ENCODE peak calls at places on chromosomes 3 and 15, in four cellular contexts. K is GM12878, J is HepG2, B is K562. O is an unnamed sample.

GRCh38 chr3:22700876-22701275 is 502.3 kb upstream of the UBE2E2 start:
- DNase-seq in K (no peak), J (no peak), B (no peak), O (no peak)

GRCh38 chr3:193962986-193963683 is 172.8 kb upstream of the HES1 start:
- DNase-seq in B (no peak), J (no peak), K (no peak), O (no peak)

GRCh38 chr3:116037954-116038911 is 407.1 kb downstream of the LSAMP start:
- DNase-seq in B (no peak), J (no peak), K (peak), O (no peak)

GRCh38 chr3:99023590-99024192 is 122.2 kb upstream of the DCBLD2 start:
- DNase-seq in B (peak), J (peak), K (no peak), O (peak)

GRCh38 chr15:35929740-35930444 is 383.9 kb upstream of the DPH6 start:
- DNase-seq in J (no peak), B (no peak), K (peak), O (no peak)

GRCh38 chr15:69914960-69915359 is 182.8 kb downstream of the TLE3 start:
- DNase-seq in J (no peak), K (no peak), B (no peak), O (no peak)

GRCh38 chr3:112640333-112640863 is 545 bp downstream of the CCDC80 start:
- DNase-seq in K (no peak), B (no peak), J (no peak), O (no peak)

GRCh38 chr3:134790099-134790498 is 5.0 kb upstream of the EPHB1 start:
- DNase-seq in B (no peak), J (no peak), K (no peak), O (no peak)

GRCh38 chr3:77179762-77180161 is 139.9 kb downstream of the ROBO2 start:
- DNase-seq in K (no peak), B (peak), J (peak), O (no peak)

GRCh38 chr3:60890226-60890625 is 361.0 kb downstream of the FHIT start:
- DNase-seq in B (no peak), K (no peak), J (no peak), O (no peak)

GRCh38 chr3:161230621-161231195 is 9.6 kb downstream of the NMD3 start:
- DNase-seq in K (no peak), B (no peak), J (no peak), O (no peak)

GRCh38 chr3:128286691-128287090 is 133.4 kb downstream of the EEFSEC start:
- DNase-seq in B (no peak), K (no peak), J (no peak), O (no peak)

GRCh38 chr3:148711981-148712666 is 14.4 kb downstream of the AGTR1 start:
- DNase-seq in J (peak), K (no peak), B (no peak), O (no peak)

GRCh38 chr3:79329154-79329553 is 438.6 kb downstream of the ROBO1 start:
- DNase-seq in K (no peak), J (no peak), B (no peak), O (no peak)

GRCh38 chr3:66998899-66999235 is 760 bp downstream of the KBTBD8 start:
- DNase-seq in J (no peak), K (no peak), B (no peak), O (no peak)

GRCh38 chr3:53350652-53351051 is 3.3 kb upstream of the DCP1A start:
- DNase-seq in K (no peak), B (peak), J (peak), O (no peak)

GRCh38 chr3:77539677-77540076 is 499.8 kb downstream of the ROBO2 start:
- DNase-seq in B (no peak), J (peak), K (no peak), O (no peak)

GRCh38 chr3:69865920-69866679 is 126.8 kb downstream of the MITF start:
- DNase-seq in K (no peak), B (no peak), J (no peak), O (peak)

GRCh38 chr3:179263134-179263533 is 12.2 kb upstream of the KCNMB3 start:
- DNase-seq in J (no peak), K (no peak), B (no peak), O (no peak)

GRCh38 chr3:37909067-37909911 is 47.6 kb downstream of the CTDSPL start:
- DNase-seq in K (no peak), B (no peak), J (peak), O (no peak)

GRCh38 chr3:44323341-44323955 is 15.1 kb upstream of the TCAIM start:
- DNase-seq in B (peak), K (no peak), J (peak), O (peak)

GRCh38 chr3:78724886-78725285 is 1042.9 kb downstream of the ROBO1 start:
- DNase-seq in J (no peak), B (no peak), K (no peak), O (no peak)

GRCh38 chr3:70658779-70659310 is 346.4 kb upstream of the MDFIC2 start:
- DNase-seq in K (no peak), J (no peak), B (no peak), O (no peak)

GRCh38 chr15:38714309-38715072 is 149.9 kb upstream of the RASGRP1 start:
- DNase-seq in B (no peak), K (no peak), J (no peak), O (no peak)

GRCh38 chr15:80779658-80780415 is 667 bp downstream of the CEMIP start:
- DNase-seq in B (no peak), K (no peak), J (peak), O (peak)

GRCh38 chr15:90203922-90204321 is 2.8 kb downstream of the SEMA4B start:
- DNase-seq in K (no peak), J (no peak), B (no peak), O (no peak)

GRCh38 chr3:155886915-155887314 is 16.5 kb downstream of the GMPS start:
- DNase-seq in K (no peak), B (no peak), J (no peak), O (no peak)

GRCh38 chr3:155885299-155885698 is 14.8 kb downstream of the GMPS start:
- DNase-seq in J (no peak), B (no peak), K (no peak), O (no peak)

GRCh38 chr3:155889212-155889611 is 18.8 kb downstream of the GMPS start:
- DNase-seq in K (no peak), B (no peak), J (no peak), O (no peak)

GRCh38 chr3:155880286-155880685 is 9.8 kb downstream of the GMPS start:
- DNase-seq in B (no peak), K (no peak), J (no peak), O (no peak)

GRCh38 chr3:155884292-155884691 is 13.8 kb downstream of the GMPS start:
- DNase-seq in K (no peak), J (no peak), B (no peak), O (no peak)
- TF ChIP-seq FOXK2 in K (no peak), J (no peak), B (no peak), O (no peak)

GRCh38 chr15:41507820-41508290 is 5.8 kb downstream of the LTK start:
- DNase-seq in K (no peak), J (no peak), B (no peak), O (no peak)

GRCh38 chr15:41504751-41505492 is 8.7 kb downstream of the LTK start:
- DNase-seq in K (no peak), J (no peak), B (no peak), O (no peak)

GRCh38 chr15:41505776-41506175 is 7.9 kb downstream of the LTK start:
- DNase-seq in J (no peak), B (no peak), K (no peak), O (no peak)

GRCh38 chr15:41503669-41504010 is 10.0 kb downstream of the ITPKA start:
- DNase-seq in K (no peak), J (no peak), B (no peak), O (no peak)

GRCh38 chr15:41506796-41507341 is 6.8 kb downstream of the LTK start:
- DNase-seq in J (no peak), B (no peak), K (no peak), O (no peak)
- TF ChIP-seq FOXK2 in J (no peak), B (no peak), K (no peak), O (no peak)

GRCh38 chr15:83845230-83845629 is 191.3 kb downstream of the ADAMTSL3 start:
- DNase-seq in J (no peak), K (no peak), B (no peak), O (no peak)

GRCh38 chr15:83844742-83845141 is 190.8 kb downstream of the ADAMTSL3 start:
- DNase-seq in B (no peak), J (no peak), K (no peak), O (no peak)

GRCh38 chr15:83846847-83847246 is 192.9 kb downstream of the ADAMTSL3 start:
- DNase-seq in K (no peak), B (no peak), J (no peak), O (no peak)

GRCh38 chr15:83842281-83842680 is 188.4 kb downstream of the ADAMTSL3 start:
- DNase-seq in K (no peak), J (no peak), B (no peak), O (no peak)

DNA sequence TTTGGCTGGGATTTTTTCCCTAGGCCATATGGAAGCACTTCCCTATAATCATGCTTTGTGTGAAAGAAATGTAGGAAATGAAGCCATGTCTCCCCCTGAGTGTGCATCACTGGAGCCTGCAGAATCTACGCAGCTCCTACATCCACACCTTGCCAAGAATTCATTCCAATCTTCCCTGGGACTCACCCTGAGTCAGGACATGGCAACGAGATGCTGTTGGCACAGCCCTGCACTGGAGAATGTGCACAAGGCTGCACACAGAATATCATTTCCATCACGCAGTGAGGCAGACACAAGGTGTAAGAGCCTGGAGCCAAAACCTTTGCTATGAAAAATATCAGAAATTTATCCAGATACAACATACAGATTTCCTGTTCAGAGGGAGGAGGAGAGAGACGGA is 189.6 kb downstream of the ADAMTSL3 start:
- DNase-seq in B (no peak), K (no peak), J (no peak), O (no peak)
- TF ChIP-seq FOXK2 in B (no peak), K (no peak), J (no peak), O (no peak)

DNA sequence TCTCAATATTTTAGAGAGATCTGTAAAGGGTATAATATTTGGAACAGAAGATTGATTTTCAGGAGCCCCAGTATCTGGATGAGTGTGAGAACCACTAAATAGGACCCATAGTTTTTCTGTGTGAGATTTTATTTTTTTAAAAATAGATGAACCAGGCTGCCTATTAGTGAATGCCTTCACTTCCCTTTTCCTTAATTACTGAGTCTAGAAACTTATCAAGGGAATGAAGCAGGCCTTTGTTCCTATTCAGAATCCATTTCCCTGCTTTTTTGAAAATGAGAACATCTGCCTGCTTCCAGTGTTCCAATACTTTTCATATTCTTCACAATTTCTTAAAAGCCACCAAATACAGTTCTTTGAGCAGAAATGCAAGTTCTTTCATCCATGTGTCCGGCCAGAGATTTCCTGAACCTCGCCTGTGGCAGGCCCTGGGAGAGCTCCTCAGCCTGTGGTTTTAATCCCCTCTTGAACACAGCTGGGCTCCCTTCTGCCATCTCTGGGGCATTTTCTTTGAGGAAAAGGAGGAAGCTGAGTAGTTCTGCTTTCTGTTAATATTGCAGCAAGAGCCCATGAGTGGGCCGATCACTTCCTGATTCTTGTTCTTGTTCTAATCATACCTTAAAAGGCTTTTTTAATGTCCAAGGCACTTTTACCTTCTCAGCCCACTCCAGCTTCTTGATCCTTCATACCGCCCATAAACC is 4.7 kb downstream of the EHD4 start:
- DNase-seq in J (no peak), K (peak), B (no peak), O (no peak)
- TF ChIP-seq FOXK2 in J (no peak), K (no peak), B (no peak), O (no peak)

DNA sequence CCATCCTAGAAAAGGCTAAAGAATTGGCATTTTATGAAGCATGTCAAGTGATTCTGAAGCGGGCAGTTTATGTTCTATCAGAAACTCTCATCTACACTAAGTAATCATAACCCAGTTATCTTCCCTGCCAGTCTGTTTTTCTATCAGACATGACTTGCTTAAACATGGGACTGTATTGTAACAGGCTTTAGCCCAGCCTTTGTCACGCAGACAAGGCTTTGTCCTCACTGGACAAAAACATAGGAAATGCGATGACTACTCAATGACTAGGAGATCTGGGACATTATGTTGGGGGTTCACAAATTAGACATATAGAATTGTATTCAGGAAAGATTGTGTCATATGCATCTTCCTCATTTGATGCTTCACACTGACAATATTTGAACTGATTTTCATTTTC is 115.5 kb downstream of the GADL1 start:
- DNase-seq in K (no peak), B (no peak), J (no peak), O (no peak)
- TF ChIP-seq FOXK2 in K (no peak), B (no peak), J (no peak), O (no peak)

GRCh38 chr3:15948403-15948802 is 150.6 kb upstream of the ANKRD28 start:
- DNase-seq in B (no peak), J (no peak), K (no peak), O (no peak)
- TF ChIP-seq FOXK2 in B (no peak), J (no peak), K (no peak), O (no peak)

GRCh38 chr3:35187908-35188307 is 451.4 kb upstream of the ARPP21 start:
- DNase-seq in B (no peak), J (no peak), K (no peak), O (no peak)

GRCh38 chr3:35184775-35185174 is 454.6 kb upstream of the ARPP21 start:
- DNase-seq in K (no peak), B (no peak), J (no peak), O (no peak)

DNA sequence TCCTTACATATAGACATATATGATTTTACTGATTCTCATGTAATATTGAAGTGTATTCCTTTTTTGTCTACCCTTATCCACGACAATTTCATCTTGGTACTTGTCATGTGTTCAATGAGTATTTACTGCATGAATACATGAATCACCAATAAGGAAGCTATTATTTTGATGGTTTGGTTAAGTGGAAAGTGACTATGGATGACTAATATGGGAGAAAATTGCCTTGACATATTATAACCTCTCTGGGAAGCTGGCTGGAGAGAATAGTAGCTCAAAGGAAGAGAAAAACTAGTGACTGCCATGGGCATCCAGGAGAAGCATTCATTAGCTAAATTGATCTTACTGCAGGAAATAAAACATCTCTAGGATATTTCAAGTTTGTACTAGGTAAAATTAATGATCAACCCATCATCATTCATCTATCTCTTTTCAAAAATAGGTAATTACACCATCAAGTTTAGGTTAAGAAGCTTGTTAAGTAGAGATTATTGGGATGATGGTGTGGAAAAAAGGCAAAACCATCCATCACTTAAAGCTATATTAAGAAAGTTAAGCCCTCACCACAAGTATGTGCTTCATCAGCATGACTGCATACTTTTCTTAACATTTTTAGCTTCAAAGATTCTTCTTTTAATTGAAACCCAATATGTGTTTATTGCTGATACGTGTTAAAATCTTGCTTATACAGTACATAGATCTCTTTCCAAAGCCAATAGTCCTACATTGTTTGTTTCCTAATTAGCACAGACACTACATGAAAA is 455.2 kb upstream of the ARPP21 start:
- DNase-seq in J (no peak), B (no peak), K (no peak), O (no peak)
- TF ChIP-seq FOXK2 in J (no peak), B (no peak), K (no peak), O (no peak)

O was measured in HEK293T.